ENCODE peak calls at places on chromosomes 3 and 15, in ten cellular contexts. B is ovary, N is A549, H is upper lobe of left lung, S is sigmoid colon, J is stomach, L is H1, C is suprapubic skin, M is K562, X is tibial nerve. V is an unnamed sample.

GRCh38 chr3:9404680-9405079 is 7.3 kb downstream of the SETD5 start:
- DNase-seq in B (no peak), N (no peak), H (no peak), S (no peak), J (no peak), L (no peak), C (no peak), M (no peak), X (no peak), V (no peak)

GRCh38 chr3:186425788-186426730 is 64.0 kb upstream of the DGKG start:
- DNase-seq in B (no peak), N (peak; percentile 25), H (no peak), S (no peak), J (no peak), L (no peak), C (no peak), M (peak; percentile 34), X (no peak), V (no peak)

GRCh38 chr15:47184003-47184404 is 533.3 kb upstream of the SEMA6D start:
- DNase-seq in B (peak; percentile 31), N (no peak), H (peak; percentile 21), S (no peak), J (no peak), L (no peak), C (no peak), M (no peak), X (no peak), V (peak; percentile 11)

GRCh38 chr15:88664151-88664778 is 25.4 kb downstream of the ISG20 start:
- DNase-seq in B (no peak), N (no peak), H (no peak), S (peak; percentile 55), J (peak; percentile 43), L (no peak), C (no peak), M (no peak), X (no peak), V (no peak)

GRCh38 chr3:164208846-164209245 is 869.5 kb downstream of the SI start:
- DNase-seq in B (no peak), N (no peak), H (no peak), S (no peak), J (no peak), L (no peak), C (no peak), M (no peak), X (no peak), V (no peak)

GRCh38 chr15:90230071-90230494 is 3.7 kb downstream of the CIB1 start:
- DNase-seq in B (no peak), N (no peak), H (no peak), S (no peak), J (peak; percentile 83), L (no peak), C (no peak), M (no peak), X (no peak), V (peak; percentile 67)

GRCh38 chr3:123058505-123058904 is 8.3 kb upstream of the PDIA5 start:
- DNase-seq in B (no peak), N (no peak), H (no peak), S (no peak), J (no peak), L (no peak), C (no peak), M (no peak), X (no peak), V (no peak)

GRCh38 chr3:189995129-189995528 is 125.6 kb downstream of the P3H2 start:
- DNase-seq in B (no peak), N (no peak), H (no peak), S (no peak), J (no peak), L (no peak), C (no peak), M (no peak), X (no peak), V (no peak)

GRCh38 chr3:129278970-129279906 is 568 bp downstream of the HMCES start:
- DNase-seq in B (peak; percentile 64), N (peak; percentile 22), H (peak; percentile 36), S (peak; percentile 75), J (peak; percentile 38), L (peak; percentile 34), C (peak; percentile 72), M (peak; percentile 31), X (no peak), V (peak; percentile 47)

GRCh38 chr3:187025656-187026320 is 95.5 kb downstream of the ST6GAL1 start:
- DNase-seq in B (no peak), N (no peak), H (no peak), S (no peak), J (no peak), L (no peak), C (no peak), M (no peak), X (no peak), V (no peak)

GRCh38 chr3:150352931-150353330 is 55.2 kb upstream of the TSC22D2 start:
- DNase-seq in B (no peak), N (no peak), H (no peak), S (no peak), J (no peak), L (no peak), C (no peak), M (no peak), X (no peak), V (no peak)

GRCh38 chr15:28890711-28891495 is 5.1 kb downstream of the APBA2 start:
- DNase-seq in B (no peak), N (no peak), H (no peak), S (no peak), J (no peak), L (no peak), C (no peak), M (no peak), X (no peak), V (no peak)

DNA sequence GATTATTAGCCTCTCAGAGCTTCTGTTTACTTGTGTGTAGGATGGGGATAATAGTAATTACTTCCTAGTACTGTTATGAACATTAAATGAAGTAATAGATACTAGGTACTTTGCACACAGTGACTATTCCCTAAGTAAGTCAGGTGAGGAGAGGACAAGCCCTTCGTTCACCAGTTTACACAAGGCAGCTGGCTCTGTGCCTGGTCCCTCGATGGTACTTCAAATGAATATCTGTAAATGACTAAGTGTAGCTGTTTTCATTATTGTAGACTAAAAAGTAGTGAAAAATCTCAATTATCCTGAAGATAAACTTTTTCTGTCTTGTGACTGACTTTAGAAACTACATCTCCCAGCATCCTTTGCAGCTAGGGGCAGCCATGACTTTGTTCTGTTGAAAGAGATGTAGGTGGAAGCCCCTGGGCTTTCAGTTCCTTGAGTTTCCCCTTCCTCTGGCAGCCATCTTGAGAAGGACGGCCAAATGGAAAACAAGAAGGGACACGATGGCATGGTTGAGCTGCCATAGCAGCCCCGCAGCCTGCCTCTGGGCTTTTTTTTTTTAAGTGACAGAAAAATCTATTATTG is 11.7 kb upstream of the WNT7A start:
- DNase-seq in B (no peak), N (no peak), H (peak; percentile 70), S (no peak), J (no peak), L (no peak), C (no peak), M (peak; percentile 53), X (no peak), V (no peak)
- TF ChIP-seq EP300 in B (no peak), N (no peak), H (no peak), S (no peak), J (no peak), L (no peak), C (no peak), M (no peak), X (no peak), V (no peak)

GRCh38 chr3:38155825-38156224 is 9.5 kb upstream of the OXSR1 start:
- DNase-seq in B (no peak), N (no peak), H (no peak), S (no peak), J (no peak), L (no peak), C (no peak), M (no peak), X (no peak), V (no peak)
- TF ChIP-seq EP300 in B (no peak), N (no peak), H (no peak), S (no peak), J (no peak), L (no peak), C (no peak), M (no peak), X (no peak), V (no peak)

GRCh38 chr3:153145454-153145853 is 16.6 kb upstream of the RAP2B start:
- DNase-seq in B (no peak), N (no peak), H (no peak), S (no peak), J (no peak), L (no peak), C (no peak), M (no peak), X (no peak), V (no peak)
- TF ChIP-seq EP300 in B (no peak), N (no peak), H (no peak), S (no peak), J (no peak), L (no peak), C (no peak), M (no peak), X (no peak), V (no peak)

GRCh38 chr3:40097507-40098117 is 211.9 kb upstream of the EIF1B start:
- DNase-seq in B (no peak), N (no peak), H (no peak), S (no peak), J (no peak), L (no peak), C (no peak), M (no peak), X (no peak), V (no peak)

GRCh38 chr3:40099875-40100274 is 209.6 kb upstream of the EIF1B start:
- DNase-seq in B (no peak), N (no peak), H (no peak), S (no peak), J (no peak), L (no peak), C (no peak), M (no peak), X (no peak), V (no peak)

GRCh38 chr3:40102182-40102581 is 207.3 kb upstream of the EIF1B start:
- DNase-seq in B (no peak), N (no peak), H (no peak), S (no peak), J (no peak), L (no peak), C (no peak), M (no peak), X (no peak), V (no peak)

DNA sequence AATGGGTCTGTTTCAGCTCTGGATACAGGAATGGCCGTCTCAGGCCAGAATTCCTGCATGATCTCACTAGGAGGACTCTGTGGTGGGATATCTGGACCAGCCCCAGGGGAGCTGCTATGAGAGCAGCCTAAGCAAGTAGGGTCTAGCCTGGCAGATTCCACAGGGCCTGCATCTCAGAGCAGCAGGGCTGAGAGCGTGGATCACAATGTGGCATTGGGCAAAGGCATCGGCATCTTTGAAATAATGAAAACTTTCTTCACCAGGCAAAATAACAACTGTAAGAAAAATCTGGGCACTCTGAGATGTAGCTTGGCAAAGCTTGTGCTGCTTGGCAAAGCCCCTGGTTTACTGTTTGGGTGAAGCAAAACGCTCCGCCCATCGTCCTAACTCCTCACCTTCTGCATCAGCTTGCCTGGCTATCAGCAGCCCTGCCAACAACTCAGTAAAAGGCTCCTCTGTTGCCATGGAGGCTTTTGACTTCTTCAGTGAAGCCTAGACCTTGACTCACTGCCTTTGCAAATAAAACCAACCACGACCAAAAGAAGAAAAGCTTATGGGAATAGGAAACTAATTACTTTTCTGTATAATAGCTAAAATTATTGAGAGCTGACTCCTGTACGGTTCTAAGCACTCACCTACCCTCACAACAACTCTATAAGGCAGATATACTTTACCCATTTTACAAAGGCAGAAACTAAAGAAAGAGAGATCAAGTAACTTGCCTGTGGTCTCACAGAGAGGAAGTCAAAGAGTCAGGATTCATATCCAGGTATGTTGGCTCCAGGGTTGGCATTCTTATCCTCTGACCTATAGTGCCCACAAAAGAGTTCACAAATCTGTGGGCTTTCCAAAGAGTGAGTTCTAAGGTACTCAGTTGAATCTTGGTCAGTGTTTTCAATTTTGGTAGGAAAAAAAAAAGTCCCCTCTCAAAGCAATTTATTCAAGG is 212.7 kb upstream of the EIF1B start:
- DNase-seq in B (no peak), N (no peak), H (no peak), S (no peak), J (peak; percentile 84), L (no peak), C (no peak), M (no peak), X (no peak), V (no peak)
- TF ChIP-seq EP300 in B (no peak), N (no peak), H (no peak), S (no peak), J (no peak), L (no peak), C (no peak), M (no peak), X (no peak), V (no peak)